ENCODE peak calls at places on chromosomes 5 and 9, in six cellular contexts. M is PC-9; A is SW 1271; F is LoVo; Z is stimulated activated CD4-positive, alpha-beta T cell treated with anti-CD3 and anti-CD28 coated beads, Interleukin-15, amount 100 ng/mL, for 1 hour; R is fibroblast of the aortic adventitia. X is an unnamed sample.

GRCh38 chr5:8606231-8606630 is 737.3 kb downstream of the MTRR start:
- DNase-seq in Z (no peak), F (no peak), R (no peak), M (no peak), A (no peak), X (no peak)

GRCh38 chr5:122102825-122103224 is 24.8 kb upstream of the LOX start:
- DNase-seq in A (no peak), F (peak), R (peak), M (no peak), Z (no peak), X (no peak)

GRCh38 chr5:107248065-107248695 is 422.6 kb downstream of the EFNA5 start:
- DNase-seq in M (peak), R (peak), F (peak), A (no peak), Z (no peak), X (no peak)

GRCh38 chr9:136693490-136694162 is 6.4 kb upstream of the AGPAT2 start:
- DNase-seq in F (peak), M (peak), R (no peak), A (peak), Z (no peak), X (no peak)

GRCh38 chr5:131282235-131282634 is 18.4 kb downstream of the CDC42SE2 start:
- DNase-seq in Z (no peak), A (no peak), F (peak), M (no peak), R (no peak), X (no peak)

GRCh38 chr9:108786756-108787663 is 68.8 kb downstream of the ACTL7B start:
- DNase-seq in Z (no peak), R (peak), F (peak), A (no peak), M (peak), X (no peak)

GRCh38 chr9:111700776-111701175 is 39.4 kb downstream of the GNG10 start:
- DNase-seq in R (no peak), M (no peak), A (no peak), F (peak), Z (no peak), X (no peak)

GRCh38 chr9:7756088-7756487 is 43.5 kb downstream of the DMAC1 start:
- DNase-seq in R (no peak), A (no peak), Z (no peak), M (no peak), F (no peak), X (no peak)

GRCh38 chr9:134689320-134690181 is 47.9 kb downstream of the COL5A1 start:
- DNase-seq in Z (no peak), M (peak), R (peak), A (no peak), F (peak), X (no peak)

X was measured in NCI-H1105.